ENCODE peak calls at places on chromosome 1, in eight cellular contexts. H, W, K, S, U, I, F and N are unnamed samples.

GRCh38 chr1:47972864-47973437 is 24.2 kb downstream of the TRABD2B start:
- DNase-seq in H (no peak), W (no peak), K (no peak), S (no peak), U (no peak), I (no peak), F (no peak), N (no peak)

GRCh38 chr1:89604414-89604735 is 28.5 kb upstream of the LRRC8C start:
- DNase-seq in H (peak; percentile 32), W (peak; percentile 41), K (no peak), S (no peak), U (peak; percentile 28), I (no peak), F (no peak), N (no peak)

GRCh38 chr1:53622531-53622930 is 116.4 kb downstream of the GLIS1 start:
- DNase-seq in H (no peak), W (no peak), K (no peak), S (no peak), U (no peak), I (no peak), F (no peak), N (no peak)

GRCh38 chr1:115140442-115141144 is 51.3 kb upstream of the TSPAN2 start:
- DNase-seq in H (no peak), W (no peak), K (no peak), S (no peak), U (no peak), I (no peak), F (no peak), N (no peak)

GRCh38 chr1:208278638-208279037 is 34.5 kb upstream of the PLXNA2 start:
- DNase-seq in H (no peak), W (no peak), K (no peak), S (no peak), U (no peak), I (no peak), F (no peak), N (no peak)

GRCh38 chr1:29569971-29570634 is 333.8 kb downstream of the PTPRU start:
- DNase-seq in H (peak; percentile 100), W (no peak), K (no peak), S (no peak), U (peak; percentile 98), I (no peak), F (no peak), N (no peak)

GRCh38 chr1:37945743-37946702 is 830 bp downstream of the INPP5B start:
- DNase-seq in H (no peak), W (no peak), K (peak; percentile 79), S (no peak), U (peak; percentile 95), I (peak; percentile 88), F (peak; percentile 67), N (no peak)

GRCh38 chr1:198729195-198729863 is 90.5 kb downstream of the PTPRC start:
- DNase-seq in H (no peak), W (no peak), K (no peak), S (no peak), U (no peak), I (no peak), F (no peak), N (no peak)

GRCh38 chr1:153587314-153587713 is 21.7 kb upstream of the S100A2 start:
- DNase-seq in H (no peak), W (no peak), K (no peak), S (no peak), U (no peak), I (no peak), F (no peak), N (no peak)

GRCh38 chr1:19003371-19004290 is 47.2 kb upstream of the IFFO2 start:
- DNase-seq in H (no peak), W (peak; percentile 21), K (no peak), S (no peak), U (peak; percentile 88), I (no peak), F (no peak), N (no peak)

GRCh38 chr1:2386636-2387611 is 4.4 kb downstream of the MORN1 start:
- DNase-seq in H (no peak), W (no peak), K (no peak), S (no peak), U (no peak), I (peak; percentile 20), F (no peak), N (no peak)

GRCh38 chr1:65339866-65340483 is 30.6 kb downstream of the DNAJC6 start:
- DNase-seq in H (peak; percentile 42), W (no peak), K (no peak), S (no peak), U (peak; percentile 4), I (no peak), F (no peak), N (no peak)